ENCODE peak calls at places on chromosomes 4 and X, in seven cellular contexts. D is A549, C is H1, S is IMR-90, R is SK-N-SH, J is K562, E is HepG2. T is an unnamed sample.

GRCh38 chrX:136747003-136747986 is 33.4 kb downstream of the ARHGEF6 start:
- DNase-seq in D (no peak), C (no peak), S (no peak), R (no peak), J (no peak), E (no peak), T (no peak)

GRCh38 chr4:47068986-47069385 is 37.6 kb downstream of the GABRB1 start:
- DNase-seq in D (no peak), C (no peak), S (peak; percentile 31), R (no peak), J (no peak), E (no peak), T (no peak)

GRCh38 chr4:89539797-89540711 is 232.5 kb upstream of the GPRIN3 start:
- DNase-seq in D (no peak), C (no peak), S (peak; percentile 21), R (no peak), J (no peak), E (no peak), T (no peak)

GRCh38 chrX:499870-500364 is 113.2 kb upstream of the PPP2R3B start:
- DNase-seq in D (no peak), C (peak; percentile 68), S (no peak), R (no peak), J (no peak), E (no peak), T (no peak)

GRCh38 chr4:127781303-127782024 is 658 bp upstream of the HSPA4L start:
- DNase-seq in D (no peak), C (no peak), S (peak; percentile 15), R (peak; percentile 82), J (no peak), E (no peak), T (no peak)

GRCh38 chrX:130770615-130771014 is 132.4 kb downstream of the ENOX2 start:
- DNase-seq in D (peak; percentile 16), C (no peak), S (peak; percentile 81), R (no peak), J (no peak), E (no peak), T (no peak)

GRCh38 chr4:123546661-123547060 is 150.1 kb downstream of the SPRY1 start:
- DNase-seq in D (no peak), C (peak; percentile 50), S (no peak), R (no peak), J (no peak), E (peak; percentile 48), T (no peak)

GRCh38 chr4:75432683-75433082 is 81.5 kb downstream of the RCHY1 start:
- DNase-seq in D (peak; percentile 25), C (no peak), S (peak; percentile 7), R (peak; percentile 38), J (peak; percentile 10), E (peak; percentile 46), T (no peak)

GRCh38 chrX:369563-370101 is 17.1 kb downstream of the PPP2R3B start:
- DNase-seq in D (no peak), C (no peak), S (no peak), R (no peak), J (peak; percentile 25), E (no peak), T (no peak)

GRCh38 chrX:12950851-12951589 is 23.9 kb upstream of the TMSB4X start:
- DNase-seq in D (peak; percentile 76), C (no peak), S (no peak), R (peak; percentile 39), J (peak; percentile 69), E (peak; percentile 26), T (peak; percentile 73)

GRCh38 chrX:25004485-25005032 is 11.2 kb downstream of the ARX start:
- DNase-seq in D (no peak), C (no peak), S (no peak), R (no peak), J (no peak), E (no peak), T (no peak)

GRCh38 chr4:5500165-5500564 is 208.2 kb downstream of the EVC2 start:
- DNase-seq in D (peak; percentile 32), C (no peak), S (peak; percentile 58), R (no peak), J (no peak), E (no peak), T (no peak)

GRCh38 chr4:90958256-90958895 is 831.2 kb downstream of the CCSER1 start:
- DNase-seq in D (peak; percentile 19), C (no peak), S (peak; percentile 69), R (no peak), J (no peak), E (no peak), T (no peak)

GRCh38 chrX:42695800-42696358 is 82.1 kb downstream of the PPP1R2C start:
- DNase-seq in D (no peak), C (no peak), S (no peak), R (no peak), J (no peak), E (no peak), T (no peak)

GRCh38 chrX:130418066-130418465 is 16.3 kb downstream of the RBMX2 start:
- DNase-seq in D (no peak), C (no peak), S (no peak), R (no peak), J (peak; percentile 48), E (no peak), T (no peak)

GRCh38 chr4:60723796-60724195 is 476.3 kb upstream of the ADGRL3 start:
- DNase-seq in D (no peak), C (no peak), S (no peak), R (no peak), J (no peak), E (no peak), T (no peak)

GRCh38 chrX:78886550-78886949 is 58.6 kb upstream of the P2RY10 start:
- DNase-seq in D (peak; percentile 6), C (no peak), S (no peak), R (peak; percentile 5), J (no peak), E (no peak), T (peak; percentile 5)

GRCh38 chr4:76740866-76741662 is 156.9 kb downstream of the SOWAHB start:
- DNase-seq in D (no peak), C (no peak), S (no peak), R (no peak), J (no peak), E (no peak), T (no peak)

GRCh38 chr4:85684676-85685075 is 209.7 kb downstream of the ARHGAP24 start:
- DNase-seq in D (no peak), C (no peak), S (no peak), R (no peak), J (no peak), E (no peak), T (no peak)

GRCh38 chr4:105191621-105192210 is 45.0 kb downstream of the TET2 start:
- DNase-seq in D (no peak), C (no peak), S (peak; percentile 72), R (no peak), J (no peak), E (no peak), T (peak; percentile 81)

GRCh38 chr4:112069110-112069509 is 76.1 kb upstream of the FAM241A start:
- DNase-seq in D (no peak), C (no peak), S (no peak), R (no peak), J (no peak), E (no peak), T (no peak)

GRCh38 chrX:50635811-50636365 is 165.3 kb upstream of the DGKK start:
- DNase-seq in D (no peak), C (no peak), S (no peak), R (peak; percentile 22), J (no peak), E (no peak), T (no peak)

GRCh38 chrX:155031657-155032056 is 5.0 kb downstream of the FUNDC2 start:
- DNase-seq in D (no peak), C (no peak), S (no peak), R (no peak), J (no peak), E (no peak), T (no peak)

GRCh38 chr4:187183351-187183750 is 459.7 kb upstream of the FAT1 start:
- DNase-seq in D (no peak), C (no peak), S (no peak), R (no peak), J (no peak), E (no peak), T (no peak)
- TF ChIP-seq RFX5 in D (no peak), C (no peak), S (no peak), R (no peak), J (no peak), E (no peak), T (no peak)

GRCh38 chr4:147822128-147822527 is 90.2 kb downstream of the ARHGAP10 start:
- DNase-seq in D (peak; percentile 7), C (no peak), S (peak; percentile 79), R (no peak), J (no peak), E (peak; percentile 39), T (no peak)
- TF ChIP-seq RFX5 in D (no peak), C (no peak), S (no peak), R (no peak), J (no peak), E (no peak), T (no peak)

DNA sequence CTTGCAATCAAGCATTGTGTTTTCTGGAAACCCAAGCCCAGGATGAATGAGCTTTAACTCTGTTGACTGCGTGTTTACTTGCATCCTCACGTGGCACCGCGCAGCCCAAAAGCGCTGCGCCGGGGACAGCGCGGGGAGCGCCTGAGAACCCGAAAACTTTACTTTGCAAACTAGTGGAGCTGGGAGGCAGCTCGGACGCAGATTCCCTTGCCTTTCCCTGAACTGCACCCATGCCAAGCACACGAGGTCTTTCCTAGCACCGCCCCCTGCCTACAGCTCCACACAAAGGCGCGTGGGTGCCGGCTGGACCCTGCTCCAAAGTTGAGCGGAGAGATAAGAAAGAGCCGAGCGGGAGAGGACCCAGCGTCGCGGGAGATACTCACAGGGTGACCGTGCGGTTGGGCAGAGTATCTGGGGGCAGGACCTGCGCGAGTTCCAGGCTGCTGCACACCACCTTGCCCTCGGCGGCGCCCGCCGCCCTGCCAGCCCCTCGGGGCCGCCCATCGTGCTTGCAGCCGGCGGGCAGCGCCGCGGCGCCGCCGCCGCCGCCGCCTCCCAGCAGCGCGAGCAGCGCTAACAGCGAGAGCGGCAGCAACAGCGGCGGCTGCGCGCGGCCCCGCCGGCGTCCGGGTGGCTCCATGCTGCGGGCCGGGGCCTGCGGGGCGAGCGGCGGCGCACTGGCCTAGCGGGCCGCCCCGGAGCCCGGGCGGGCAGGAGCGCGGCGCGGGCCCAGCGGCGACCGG is 550 bp downstream of the ADGRA3 start:
- DNase-seq in D (peak; percentile 74), C (peak; percentile 76), S (peak; percentile 64), R (peak; percentile 86), J (peak; percentile 17), E (peak; percentile 86), T (no peak)
- TF ChIP-seq RFX5 in D (no peak), C (no peak), S (no peak), R (no peak), J (no peak), E (no peak), T (no peak)

GRCh38 chr4:3498901-3499510 is 33.2 kb downstream of the LRPAP1 start:
- DNase-seq in D (no peak), C (no peak), S (no peak), R (no peak), J (peak; percentile 71), E (no peak), T (no peak)

GRCh38 chr4:3500111-3500510 is 32.1 kb downstream of the LRPAP1 start:
- DNase-seq in D (no peak), C (no peak), S (no peak), R (no peak), J (no peak), E (no peak), T (no peak)

GRCh38 chr4:3498407-3498806 is 33.8 kb downstream of the LRPAP1 start:
- DNase-seq in D (no peak), C (no peak), S (no peak), R (no peak), J (no peak), E (no peak), T (no peak)

GRCh38 chr4:3500634-3501101 is 31.6 kb downstream of the LRPAP1 start:
- DNase-seq in D (no peak), C (no peak), S (no peak), R (no peak), J (no peak), E (no peak), T (no peak)

GRCh38 chr4:3499710-3500109 is 32.5 kb downstream of the LRPAP1 start:
- DNase-seq in D (no peak), C (no peak), S (no peak), R (no peak), J (no peak), E (no peak), T (no peak)
- TF ChIP-seq RFX5 in D (no peak), C (no peak), S (no peak), R (no peak), J (no peak), E (no peak), T (no peak)

T was measured in GM12878.